ENCODE peak calls at places on chromosomes 2 and 18, in seven cellular contexts. Z, A, K, Y, Q, H and W are unnamed samples.

GRCh38 chr18:42446195-42446594 is 491.2 kb downstream of the PIK3C3 start:
- DNase-seq in K (no peak), A (no peak), Y (no peak), Z (peak), Q (no peak), H (no peak), W (no peak)

GRCh38 chr2:96821113-96821512 is 5.0 kb downstream of the CNNM3 start:
- DNase-seq in A (no peak), Z (no peak), H (no peak), Y (no peak), K (no peak), Q (no peak), W (no peak)

GRCh38 chr2:105977212-105977611 is 216.9 kb downstream of the UXS1 start:
- DNase-seq in Q (no peak), Y (no peak), K (no peak), Z (peak), H (no peak), A (peak), W (no peak)

GRCh38 chr2:188571543-188571942 is 279.9 kb downstream of the GULP1 start:
- DNase-seq in Z (no peak), H (no peak), A (no peak), Q (no peak), Y (no peak), K (no peak), W (no peak)

GRCh38 chr2:19003554-19003953 is 354.9 kb downstream of the OSR1 start:
- DNase-seq in H (no peak), Z (no peak), Q (no peak), K (no peak), Y (no peak), A (no peak), W (no peak)

GRCh38 chr18:45231606-45232005 is 383.7 kb upstream of the SLC14A2 start:
- DNase-seq in Z (no peak), K (no peak), A (no peak), Q (no peak), H (no peak), Y (no peak), W (no peak)

GRCh38 chr2:228037915-228038314 is 143.6 kb downstream of the SPHKAP start:
- DNase-seq in Z (no peak), H (no peak), Q (no peak), K (no peak), A (no peak), Y (no peak), W (no peak)

GRCh38 chr2:96531872-96532505 is 4.6 kb upstream of the ARID5A start:
- DNase-seq in K (peak), Y (peak), H (peak), A (peak), Q (peak), Z (peak), W (peak)

GRCh38 chr2:37000273-37000780 is 34.0 kb upstream of the STRN start:
- DNase-seq in A (peak), Z (no peak), Y (no peak), Q (no peak), K (no peak), H (no peak), W (no peak)

GRCh38 chr2:212392048-212392447 is 146.6 kb downstream of the ERBB4 start:
- DNase-seq in K (no peak), Q (no peak), H (no peak), A (peak), Z (peak), Y (no peak), W (no peak)

GRCh38 chr18:40407913-40408312 is 1547.1 kb upstream of the PIK3C3 start:
- DNase-seq in Q (no peak), Z (peak), Y (no peak), H (no peak), K (no peak), A (no peak), W (no peak)

GRCh38 chr2:173963323-173963816 is 1.8 kb downstream of the SP3 start:
- DNase-seq in Y (no peak), Z (peak), Q (peak), A (peak), K (peak), H (peak), W (no peak)

GRCh38 chr2:140186201-140186775 is 1406.1 kb upstream of the NXPH2 start:
- DNase-seq in H (no peak), K (no peak), Q (no peak), Y (no peak), A (no peak), Z (peak), W (no peak)

DNA sequence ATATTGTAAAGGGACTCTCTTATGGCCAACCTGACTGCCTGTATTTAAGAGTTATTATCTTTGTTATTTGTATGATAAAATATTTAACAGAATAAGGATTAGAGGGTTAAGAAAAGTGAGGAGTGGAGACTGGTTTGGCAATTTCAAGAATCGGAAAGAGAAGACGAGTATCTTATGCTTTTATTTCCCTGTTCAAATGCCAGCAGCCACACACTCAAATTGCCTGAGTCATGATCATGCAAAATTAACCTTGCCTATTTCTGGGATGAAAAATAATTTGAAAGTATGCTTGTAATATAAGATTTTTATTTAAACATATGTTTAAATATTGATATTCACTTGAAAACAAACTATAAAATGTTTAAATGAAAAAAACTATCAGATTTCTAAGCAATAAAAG is 188.6 kb downstream of the CD226 start:
- DNase-seq in Z (peak), A (no peak), H (no peak), K (no peak), Q (no peak), Y (no peak), W (no peak)
- TF ChIP-seq CTCF in Z (no peak), A (no peak), H (no peak), K (no peak), Q (no peak), Y (no peak), W (no peak)

GRCh38 chr2:155223781-155224406 is 525.4 kb downstream of the KCNJ3 start:
- DNase-seq in Q (no peak), H (peak), A (no peak), Z (peak), K (no peak), Y (no peak), W (no peak)
- TF ChIP-seq CTCF in Q (peak), H (no peak), A (peak), Z (peak), K (peak), Y (no peak), W (no peak)

DNA sequence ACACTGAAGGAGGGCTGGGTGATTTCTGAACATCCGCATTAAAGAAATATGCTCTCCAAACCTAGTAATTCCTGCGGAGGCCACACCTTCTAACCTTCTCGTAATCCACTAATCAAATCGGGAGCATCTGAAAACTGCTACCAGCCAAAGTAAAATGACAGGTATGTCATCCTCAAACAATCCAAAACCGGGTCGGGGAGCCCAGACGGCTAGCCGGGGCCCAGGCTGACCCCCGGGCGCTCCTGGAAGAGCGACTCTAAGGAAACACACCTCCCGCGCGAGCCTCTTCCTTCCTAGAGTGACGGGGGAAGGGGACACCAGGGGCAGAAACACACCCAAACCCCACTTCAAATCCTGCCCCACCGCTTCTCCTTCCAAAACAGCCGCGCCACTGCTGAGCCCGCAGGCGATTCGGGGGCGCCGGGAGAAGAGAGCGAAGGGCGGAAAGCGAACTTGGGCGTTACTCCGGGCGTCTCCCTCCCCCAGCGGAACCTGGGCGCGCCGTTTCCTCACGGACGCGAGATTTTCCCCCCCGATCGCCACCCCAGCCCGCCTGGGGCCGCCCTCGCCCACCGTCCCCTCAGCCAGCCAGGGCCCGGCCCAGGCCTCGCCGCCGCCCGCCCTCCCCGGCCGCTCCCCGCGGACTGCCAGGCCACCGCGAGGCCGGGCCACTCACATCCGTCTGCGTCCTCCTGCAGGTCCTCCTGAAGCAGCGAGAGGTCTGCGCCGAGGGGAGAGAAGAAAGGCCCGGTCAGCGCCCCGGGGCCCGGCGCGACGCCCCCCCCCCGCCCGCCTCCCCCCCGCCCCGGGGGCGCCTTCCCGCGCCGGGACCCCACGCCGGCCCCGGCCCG is 584 bp downstream of the PPP4R1 start:
- DNase-seq in A (peak), Q (peak), Y (no peak), K (peak), H (peak), Z (peak), W (peak)
- TF ChIP-seq CTCF in A (no peak), Q (no peak), Y (no peak), K (no peak), H (no peak), Z (no peak), W (no peak)

GRCh38 chr2:112582314-112582746 is 2.1 kb upstream of the CHCHD5 start:
- DNase-seq in K (peak), Y (no peak), A (peak), Z (peak), H (peak), Q (no peak), W (no peak)
- TF ChIP-seq CTCF in K (peak), Y (peak), A (peak), Z (peak), H (peak), Q (peak), W (peak)